ENCODE peak calls at places on chromosomes 7 and 10, in eight cellular contexts. S, L, V, B, A, Q, J and H are unnamed samples.
A peak's percentile ranks its signal among the peaks of the same experiment; 100 is the strongest.

GRCh38 chr10:112389147-112389822 is 15.4 kb downstream of the ACSL5 start:
- DNase-seq in B (peak; percentile 38), A (peak; percentile 48), V (no peak), J (no peak), S (peak; percentile 85), L (no peak), Q (peak; percentile 30), H (peak; percentile 35)

GRCh38 chr7:106568680-106569499 is 92.1 kb downstream of the CCDC71L start:
- DNase-seq in V (no peak), S (no peak), L (no peak), B (peak; percentile 4), J (no peak), Q (no peak), A (no peak), H (no peak)

GRCh38 chr10:119826777-119827176 is 45.9 kb downstream of the MCMBP start:
- DNase-seq in A (no peak), J (no peak), L (no peak), S (no peak), Q (no peak), V (no peak), B (no peak), H (no peak)

GRCh38 chr7:107610353-107610752 is 30.3 kb downstream of the BCAP29 start:
- DNase-seq in Q (no peak), A (no peak), B (no peak), J (no peak), S (peak; percentile 52), V (no peak), L (no peak), H (no peak)

GRCh38 chr7:45863715-45864114 is 9.2 kb downstream of the CCDC201 start:
- DNase-seq in J (no peak), S (no peak), A (no peak), V (no peak), Q (no peak), L (no peak), B (no peak), H (no peak)

GRCh38 chr10:92183199-92183598 is 107.7 kb downstream of the CPEB3 start:
- DNase-seq in S (no peak), A (no peak), B (no peak), J (no peak), V (no peak), Q (no peak), L (no peak), H (no peak)

GRCh38 chr10:112912441-112912911 is 37.6 kb upstream of the TCF7L2 start:
- DNase-seq in J (no peak), A (no peak), V (no peak), S (peak; percentile 69), B (no peak), L (no peak), Q (no peak), H (no peak)

GRCh38 chr10:72089618-72090017 is 1.3 kb upstream of the SPOCK2 start:
- DNase-seq in V (no peak), B (no peak), Q (no peak), S (no peak), J (no peak), A (no peak), L (peak; percentile 52), H (no peak)

GRCh38 chr7:108650487-108650886 is 80.8 kb downstream of the DNAJB9 start:
- DNase-seq in L (no peak), J (no peak), A (no peak), B (no peak), Q (no peak), S (peak; percentile 16), V (no peak), H (no peak)

GRCh38 chr7:53602817-53603418 is 567.5 kb downstream of the POM121L12 start:
- DNase-seq in Q (no peak), V (no peak), L (no peak), A (no peak), J (no peak), S (no peak), B (no peak), H (no peak)

GRCh38 chr10:63547628-63548356 is 26.6 kb downstream of the REEP3 start:
- DNase-seq in V (no peak), B (no peak), Q (no peak), J (no peak), S (no peak), L (no peak), A (no peak), H (no peak)

GRCh38 chr10:94042814-94043175 is 49.1 kb downstream of the PLCE1 start:
- DNase-seq in A (no peak), B (no peak), S (no peak), L (no peak), V (no peak), Q (no peak), J (no peak), H (no peak)

GRCh38 chr10:76025124-76025477 is 593.7 kb downstream of the LRMDA start:
- DNase-seq in L (no peak), Q (no peak), V (no peak), A (no peak), J (no peak), S (no peak), B (no peak), H (no peak)

GRCh38 chr7:1432411-1433082 is 26.7 kb downstream of the MICALL2 start:
- DNase-seq in B (peak; percentile 24), V (peak; percentile 59), Q (peak; percentile 68), S (peak; percentile 51), J (peak; percentile 94), L (peak; percentile 90), A (peak; percentile 68), H (peak; percentile 65)

GRCh38 chr7:111735661-111736323 is 173.5 kb upstream of the IMMP2L start:
- DNase-seq in L (peak; percentile 60), Q (no peak), J (no peak), V (peak; percentile 77), B (peak; percentile 46), S (peak; percentile 75), A (no peak), H (no peak)

DNA sequence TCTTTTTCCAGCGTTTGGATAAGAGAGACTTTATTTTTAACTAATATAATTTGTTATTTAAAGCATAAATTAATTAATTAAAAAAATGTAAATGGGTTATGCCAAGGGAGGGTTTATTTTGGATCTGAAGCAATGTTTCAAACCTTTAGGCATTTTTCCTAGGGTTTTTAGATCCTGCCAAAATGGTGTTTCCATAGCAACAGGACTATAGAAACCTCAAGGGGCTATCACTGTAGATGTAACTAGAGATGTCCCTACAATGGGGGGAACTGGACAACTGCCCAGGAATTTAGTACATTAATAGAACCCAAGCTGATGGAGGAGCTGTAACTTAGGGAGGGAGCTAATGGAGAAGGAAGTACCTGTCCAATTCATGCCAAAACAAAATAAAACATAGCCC is 57.3 kb downstream of the SLC39A12 start:
- DNase-seq in S (no peak), L (no peak), J (no peak), B (no peak), Q (no peak), A (no peak), V (no peak), H (no peak)
- TF ChIP-seq CTCF in S (no peak), L (no peak), J (no peak), B (no peak), Q (no peak), A (no peak), V (no peak), H (no peak)

GRCh38 chr10:37856881-37857286 is 526 bp downstream of the ZNF248 start:
- DNase-seq in V (peak; percentile 30), L (no peak), A (peak; percentile 30), B (no peak), J (peak; percentile 84), S (no peak), Q (peak; percentile 25), H (peak; percentile 18)
- H3K27ac ChIP-seq in V (no peak overlapping the region), L (peak overlapping the region; percentile 96), A (peak overlapping the region; percentile 100), B (peak overlapping the region; percentile 75), J (peak overlapping the region; percentile 100), S (peak overlapping the region; percentile 24), Q (peak overlapping the region; percentile 100), H (peak overlapping the region; percentile 100)

GRCh38 chr10:34732926-34733325 is 82.2 kb downstream of the PARD3 start:
- DNase-seq in S (peak; percentile 61), J (no peak), B (no peak), A (no peak), Q (no peak), L (no peak), V (no peak), H (no peak)

GRCh38 chr10:34729619-34730018 is 85.5 kb downstream of the PARD3 start:
- DNase-seq in A (no peak), V (no peak), B (no peak), J (no peak), L (no peak), Q (no peak), S (no peak), H (no peak)

GRCh38 chr10:34731885-34732701 is 83.0 kb downstream of the PARD3 start:
- DNase-seq in A (no peak), J (no peak), B (no peak), V (no peak), L (no peak), Q (no peak), S (peak; percentile 89), H (no peak)

GRCh38 chr10:34731213-34731612 is 83.9 kb downstream of the PARD3 start:
- DNase-seq in Q (no peak), J (no peak), S (peak; percentile 18), A (no peak), B (no peak), L (no peak), V (no peak), H (no peak)

DNA sequence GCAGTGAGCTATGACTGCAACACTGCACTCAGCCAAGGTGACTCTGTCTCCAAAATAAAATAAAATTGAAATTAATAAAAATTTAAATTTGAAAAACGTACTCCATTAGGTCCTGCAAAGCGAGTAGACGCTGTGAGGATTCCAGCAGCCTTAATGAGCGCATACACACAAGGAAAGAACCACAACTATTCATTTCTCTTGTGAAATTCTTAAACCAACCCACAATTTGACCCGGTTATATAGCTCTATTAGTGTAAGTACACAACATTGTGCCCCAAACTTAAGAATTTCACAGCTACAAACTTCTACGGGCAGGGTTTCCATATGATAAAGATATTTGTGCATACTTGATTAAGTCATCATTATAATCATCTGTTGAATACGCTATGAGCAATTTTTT is 84.4 kb downstream of the PARD3 start:
- DNase-seq in A (no peak), V (no peak), J (no peak), Q (no peak), S (no peak), B (no peak), L (no peak), H (no peak)
- H3K4me1 ChIP-seq in A (peaks cover 3% of the 10 kb centered on the region), V (no peaks in the 10 kb centered on the region), J (no peaks in the 10 kb centered on the region), Q (peaks cover 59% of the 10 kb centered on the region), S (peaks cover 30% of the 10 kb centered on the region), B (peaks cover 10% of the 10 kb centered on the region), L (no peaks in the 10 kb centered on the region), H (peaks cover 23% of the 10 kb centered on the region)

GRCh38 chr7:151433721-151434400 is 6.1 kb downstream of the CRYGN start:
- DNase-seq in Q (no peak), L (no peak), B (no peak), S (no peak), V (no peak), J (no peak), A (no peak), H (no peak)

GRCh38 chr7:151431281-151431767 is 8.6 kb downstream of the CRYGN start:
- DNase-seq in Q (no peak), A (no peak), B (no peak), J (peak; percentile 50), L (no peak), S (no peak), V (no peak), H (no peak)

GRCh38 chr7:151431768-151432311 is 8.1 kb downstream of the CRYGN start:
- DNase-seq in A (no peak), Q (no peak), B (no peak), S (no peak), V (no peak), L (no peak), J (peak; percentile 68), H (no peak)

GRCh38 chr7:151434549-151434948 is 5.4 kb downstream of the CRYGN start:
- DNase-seq in L (no peak), V (no peak), B (no peak), S (no peak), Q (no peak), A (no peak), J (no peak), H (no peak)

GRCh38 chr7:151432658-151433521 is 7.1 kb downstream of the CRYGN start:
- DNase-seq in S (no peak), A (no peak), V (peak; percentile 30), B (no peak), Q (no peak), L (peak; percentile 74), J (no peak), H (no peak)
- TF ChIP-seq CTCF in S (no peak), A (no peak), V (peak; percentile 35), B (no peak), Q (no peak), L (peak; percentile 44), J (no peak), H (no peak)